ENCODE peak calls at places on chromosome 1, in ten cellular contexts. One of them, this sample, is unnamed.
A peak's percentile ranks its signal among the peaks of the same experiment; 100 is the strongest.

GRCh38 chr1:115261511-115261910 is 76.5 kb downstream of the NGF start:
- DNase-seq in HL-60: no peak
- DNase-seq in ovary: no peak
- DNase-seq in cardiac muscle cell: no peak
- DNase-seq in fibroblast of lung: no peak
- DNase-seq in IMR-90: no peak
- DNase-seq in A549: no peak
- DNase-seq in fibroblast of the aortic adventitia: no peak
- DNase-seq in mesothelial cell of epicardium: no peak
- DNase-seq in thoracic aorta: no peak
- DNase-seq in this sample: no peak

GRCh38 chr1:230636575-230637163 is 5.6 kb upstream of the COG2 start:
- DNase-seq in HL-60: no peak
- DNase-seq in ovary: no peak
- DNase-seq in cardiac muscle cell: no peak
- DNase-seq in fibroblast of lung: no peak
- DNase-seq in IMR-90: no peak
- DNase-seq in A549: no peak
- DNase-seq in fibroblast of the aortic adventitia: no peak
- DNase-seq in mesothelial cell of epicardium: no peak
- DNase-seq in thoracic aorta: no peak
- DNase-seq in this sample: no peak

GRCh38 chr1:113467991-113468390 is 77.7 kb downstream of the MAGI3 start:
- DNase-seq in HL-60: no peak
- DNase-seq in ovary: no peak
- DNase-seq in cardiac muscle cell: no peak
- DNase-seq in fibroblast of lung: no peak
- DNase-seq in IMR-90: no peak
- DNase-seq in A549: no peak
- DNase-seq in fibroblast of the aortic adventitia: no peak
- DNase-seq in mesothelial cell of epicardium: no peak
- DNase-seq in thoracic aorta: no peak
- DNase-seq in this sample: no peak

GRCh38 chr1:43582162-43582566 is 51.5 kb downstream of the PTPRF start:
- DNase-seq in HL-60: no peak
- DNase-seq in ovary: no peak
- DNase-seq in cardiac muscle cell: no peak
- DNase-seq in fibroblast of lung: peak; percentile 97
- DNase-seq in IMR-90: peak; percentile 96
- DNase-seq in A549: peak; percentile 66
- DNase-seq in fibroblast of the aortic adventitia: peak; percentile 89
- DNase-seq in mesothelial cell of epicardium: no peak
- DNase-seq in thoracic aorta: no peak
- DNase-seq in this sample: peak; percentile 78

GRCh38 chr1:224932607-224933249 is 3.3 kb downstream of the DNAH14 start:
- DNase-seq in HL-60: no peak
- DNase-seq in ovary: no peak
- DNase-seq in cardiac muscle cell: no peak
- DNase-seq in fibroblast of lung: no peak
- DNase-seq in IMR-90: no peak
- DNase-seq in A549: no peak
- DNase-seq in fibroblast of the aortic adventitia: no peak
- DNase-seq in mesothelial cell of epicardium: no peak
- DNase-seq in thoracic aorta: no peak
- DNase-seq in this sample: no peak

GRCh38 chr1:207362962-207363858 is 41.7 kb downstream of the CD55 start:
- DNase-seq in HL-60: no peak
- DNase-seq in ovary: no peak
- DNase-seq in cardiac muscle cell: no peak
- DNase-seq in fibroblast of lung: peak; percentile 72
- DNase-seq in IMR-90: peak; percentile 86
- DNase-seq in A549: no peak
- DNase-seq in fibroblast of the aortic adventitia: peak; percentile 73
- DNase-seq in mesothelial cell of epicardium: no peak
- DNase-seq in thoracic aorta: no peak
- DNase-seq in this sample: no peak

GRCh38 chr1:186330758-186331157 is 44.3 kb downstream of the TPR start:
- DNase-seq in HL-60: no peak
- DNase-seq in ovary: no peak
- DNase-seq in cardiac muscle cell: no peak
- DNase-seq in fibroblast of lung: no peak
- DNase-seq in IMR-90: no peak
- DNase-seq in A549: no peak
- DNase-seq in fibroblast of the aortic adventitia: no peak
- DNase-seq in mesothelial cell of epicardium: no peak
- DNase-seq in thoracic aorta: no peak
- DNase-seq in this sample: no peak

GRCh38 chr1:87219626-87220025 is 109.1 kb upstream of the LMO4 start:
- DNase-seq in HL-60: peak; percentile 54
- DNase-seq in ovary: no peak
- DNase-seq in cardiac muscle cell: no peak
- DNase-seq in fibroblast of lung: no peak
- DNase-seq in IMR-90: no peak
- DNase-seq in A549: no peak
- DNase-seq in fibroblast of the aortic adventitia: no peak
- DNase-seq in mesothelial cell of epicardium: no peak
- DNase-seq in thoracic aorta: no peak
- DNase-seq in this sample: no peak

GRCh38 chr1:95793893-95794292 is 559.9 kb downstream of the RWDD3 start:
- DNase-seq in HL-60: no peak
- DNase-seq in ovary: no peak
- DNase-seq in cardiac muscle cell: peak; percentile 33
- DNase-seq in fibroblast of lung: no peak
- DNase-seq in IMR-90: no peak
- DNase-seq in A549: no peak
- DNase-seq in fibroblast of the aortic adventitia: no peak
- DNase-seq in mesothelial cell of epicardium: no peak
- DNase-seq in thoracic aorta: no peak
- DNase-seq in this sample: no peak
- TF ChIP-seq CTCF in HL-60: no peak
- TF ChIP-seq CTCF in ovary: no peak
- TF ChIP-seq CTCF in cardiac muscle cell: no peak
- TF ChIP-seq CTCF in fibroblast of lung: no peak
- TF ChIP-seq CTCF in IMR-90: peak; percentile 13
- TF ChIP-seq CTCF in A549: no peak
- TF ChIP-seq CTCF in fibroblast of the aortic adventitia: no peak
- TF ChIP-seq CTCF in mesothelial cell of epicardium: no peak
- TF ChIP-seq CTCF in thoracic aorta: no peak
- TF ChIP-seq CTCF in this sample: no peak

GRCh38 chr1:210024282-210024681 is 86.3 kb downstream of the SYT14 start:
- DNase-seq in HL-60: no peak
- DNase-seq in ovary: no peak
- DNase-seq in cardiac muscle cell: no peak
- DNase-seq in fibroblast of lung: no peak
- DNase-seq in IMR-90: no peak
- DNase-seq in A549: no peak
- DNase-seq in fibroblast of the aortic adventitia: no peak
- DNase-seq in mesothelial cell of epicardium: no peak
- DNase-seq in thoracic aorta: no peak
- DNase-seq in this sample: no peak

GRCh38 chr1:210025870-210026269 is 87.9 kb downstream of the SYT14 start:
- DNase-seq in HL-60: no peak
- DNase-seq in ovary: no peak
- DNase-seq in cardiac muscle cell: no peak
- DNase-seq in fibroblast of lung: no peak
- DNase-seq in IMR-90: no peak
- DNase-seq in A549: no peak
- DNase-seq in fibroblast of the aortic adventitia: no peak
- DNase-seq in mesothelial cell of epicardium: no peak
- DNase-seq in thoracic aorta: no peak
- DNase-seq in this sample: no peak

GRCh38 chr1:210022044-210022443 is 84.0 kb downstream of the SYT14 start:
- DNase-seq in HL-60: no peak
- DNase-seq in ovary: no peak
- DNase-seq in cardiac muscle cell: no peak
- DNase-seq in fibroblast of lung: no peak
- DNase-seq in IMR-90: no peak
- DNase-seq in A549: no peak
- DNase-seq in fibroblast of the aortic adventitia: no peak
- DNase-seq in mesothelial cell of epicardium: no peak
- DNase-seq in thoracic aorta: no peak
- DNase-seq in this sample: no peak

GRCh38 chr1:210027994-210028393 is 90.0 kb downstream of the SYT14 start:
- DNase-seq in HL-60: no peak
- DNase-seq in ovary: no peak
- DNase-seq in cardiac muscle cell: no peak
- DNase-seq in fibroblast of lung: no peak
- DNase-seq in IMR-90: no peak
- DNase-seq in A549: no peak
- DNase-seq in fibroblast of the aortic adventitia: no peak
- DNase-seq in mesothelial cell of epicardium: no peak
- DNase-seq in thoracic aorta: no peak
- DNase-seq in this sample: no peak

GRCh38 chr1:210024996-210025395 is 87.0 kb downstream of the SYT14 start:
- DNase-seq in HL-60: no peak
- DNase-seq in ovary: no peak
- DNase-seq in cardiac muscle cell: no peak
- DNase-seq in fibroblast of lung: no peak
- DNase-seq in IMR-90: no peak
- DNase-seq in A549: no peak
- DNase-seq in fibroblast of the aortic adventitia: no peak
- DNase-seq in mesothelial cell of epicardium: no peak
- DNase-seq in thoracic aorta: no peak
- DNase-seq in this sample: no peak
- TF ChIP-seq CTCF in HL-60: no peak
- TF ChIP-seq CTCF in ovary: no peak
- TF ChIP-seq CTCF in cardiac muscle cell: no peak
- TF ChIP-seq CTCF in fibroblast of lung: no peak
- TF ChIP-seq CTCF in IMR-90: no peak
- TF ChIP-seq CTCF in A549: no peak
- TF ChIP-seq CTCF in fibroblast of the aortic adventitia: no peak
- TF ChIP-seq CTCF in mesothelial cell of epicardium: no peak
- TF ChIP-seq CTCF in thoracic aorta: no peak
- TF ChIP-seq CTCF in this sample: no peak

DNA sequence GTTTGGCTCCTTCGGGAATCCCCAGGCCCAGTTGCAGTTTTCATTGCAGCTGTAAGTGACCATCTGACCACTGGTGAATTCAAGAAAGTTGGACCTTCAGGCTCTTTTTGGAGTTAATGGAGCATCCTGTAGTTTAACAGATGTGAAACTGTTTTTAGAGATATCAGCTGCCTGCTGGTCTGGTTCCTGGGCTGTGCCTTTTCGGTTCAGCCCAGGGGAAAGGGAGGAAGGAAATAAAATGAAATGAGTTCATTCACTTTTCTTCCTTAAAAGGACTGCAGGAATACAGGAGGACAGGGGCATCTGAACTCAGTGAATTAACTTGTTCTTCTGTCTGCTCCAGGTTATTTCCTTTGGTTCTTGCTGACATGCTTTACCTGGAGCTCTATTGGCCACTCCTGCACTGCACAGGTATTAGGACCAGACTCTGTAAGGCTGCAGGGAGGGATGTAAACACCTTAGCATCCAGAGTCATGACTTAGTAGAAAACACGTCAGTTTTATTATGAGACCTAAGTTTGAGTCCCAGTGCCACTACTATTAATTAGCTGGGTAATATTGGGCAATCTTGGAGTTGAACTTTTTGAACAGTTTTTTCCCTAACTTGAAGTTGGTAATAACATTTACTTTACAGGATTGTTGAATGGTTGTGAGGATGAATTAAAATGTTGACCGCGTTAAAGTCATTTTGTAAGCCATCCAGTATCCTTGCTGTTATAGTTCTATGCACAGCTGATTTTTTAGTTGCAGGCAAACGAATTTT is 83.6 kb downstream of the LRRC8D start:
- DNase-seq in HL-60: no peak
- DNase-seq in ovary: no peak
- DNase-seq in cardiac muscle cell: no peak
- DNase-seq in fibroblast of lung: peak; percentile 15
- DNase-seq in IMR-90: no peak
- DNase-seq in A549: no peak
- DNase-seq in fibroblast of the aortic adventitia: no peak
- DNase-seq in mesothelial cell of epicardium: no peak
- DNase-seq in thoracic aorta: no peak
- DNase-seq in this sample: no peak
- TF ChIP-seq CTCF in HL-60: no peak
- TF ChIP-seq CTCF in ovary: no peak
- TF ChIP-seq CTCF in cardiac muscle cell: no peak
- TF ChIP-seq CTCF in fibroblast of lung: no peak
- TF ChIP-seq CTCF in IMR-90: no peak
- TF ChIP-seq CTCF in A549: no peak
- TF ChIP-seq CTCF in fibroblast of the aortic adventitia: no peak
- TF ChIP-seq CTCF in mesothelial cell of epicardium: no peak
- TF ChIP-seq CTCF in thoracic aorta: no peak
- TF ChIP-seq CTCF in this sample: no peak

GRCh38 chr1:30852026-30852425 is 56.5 kb downstream of the SDC3 start:
- DNase-seq in HL-60: no peak
- DNase-seq in ovary: no peak
- DNase-seq in cardiac muscle cell: no peak
- DNase-seq in fibroblast of lung: no peak
- DNase-seq in IMR-90: peak; percentile 67
- DNase-seq in A549: no peak
- DNase-seq in fibroblast of the aortic adventitia: peak; percentile 45
- DNase-seq in mesothelial cell of epicardium: no peak
- DNase-seq in thoracic aorta: no peak
- DNase-seq in this sample: no peak

GRCh38 chr1:30855686-30856259 is 52.8 kb downstream of the SDC3 start:
- DNase-seq in HL-60: no peak
- DNase-seq in ovary: no peak
- DNase-seq in cardiac muscle cell: no peak
- DNase-seq in fibroblast of lung: no peak
- DNase-seq in IMR-90: no peak
- DNase-seq in A549: no peak
- DNase-seq in fibroblast of the aortic adventitia: no peak
- DNase-seq in mesothelial cell of epicardium: no peak
- DNase-seq in thoracic aorta: no peak
- DNase-seq in this sample: no peak

GRCh38 chr1:30850607-30851006 is 58.0 kb downstream of the SDC3 start:
- DNase-seq in HL-60: no peak
- DNase-seq in ovary: no peak
- DNase-seq in cardiac muscle cell: no peak
- DNase-seq in fibroblast of lung: no peak
- DNase-seq in IMR-90: no peak
- DNase-seq in A549: no peak
- DNase-seq in fibroblast of the aortic adventitia: no peak
- DNase-seq in mesothelial cell of epicardium: no peak
- DNase-seq in thoracic aorta: no peak
- DNase-seq in this sample: no peak

GRCh38 chr1:30851286-30851685 is 57.3 kb downstream of the SDC3 start:
- DNase-seq in HL-60: no peak
- DNase-seq in ovary: no peak
- DNase-seq in cardiac muscle cell: no peak
- DNase-seq in fibroblast of lung: no peak
- DNase-seq in IMR-90: no peak
- DNase-seq in A549: no peak
- DNase-seq in fibroblast of the aortic adventitia: no peak
- DNase-seq in mesothelial cell of epicardium: no peak
- DNase-seq in thoracic aorta: no peak
- DNase-seq in this sample: no peak

DNA sequence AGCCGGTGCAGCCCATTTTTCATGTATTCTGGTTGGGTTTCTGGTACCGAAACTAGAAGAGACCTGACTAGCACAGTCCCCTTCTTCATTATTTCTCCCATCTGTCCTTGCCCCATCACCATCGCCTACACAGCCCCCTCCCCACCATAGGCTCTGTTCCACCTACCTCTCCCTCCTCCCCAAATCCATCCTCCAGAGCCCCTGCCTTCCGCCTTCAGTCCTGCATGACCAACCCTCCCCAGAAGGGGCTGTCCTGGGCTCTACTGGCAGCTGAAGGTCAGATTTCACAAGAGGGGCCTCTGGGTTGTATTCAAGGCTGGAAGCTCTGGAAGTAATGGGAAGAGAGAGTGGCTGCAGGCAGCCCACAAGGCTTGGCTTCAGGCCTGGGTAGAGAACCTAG is 55.2 kb downstream of the SDC3 start:
- DNase-seq in HL-60: no peak
- DNase-seq in ovary: no peak
- DNase-seq in cardiac muscle cell: peak; percentile 47
- DNase-seq in fibroblast of lung: no peak
- DNase-seq in IMR-90: no peak
- DNase-seq in A549: no peak
- DNase-seq in fibroblast of the aortic adventitia: no peak
- DNase-seq in mesothelial cell of epicardium: no peak
- DNase-seq in thoracic aorta: no peak
- DNase-seq in this sample: no peak
- TF ChIP-seq CTCF in HL-60: no peak
- TF ChIP-seq CTCF in ovary: no peak
- TF ChIP-seq CTCF in cardiac muscle cell: peak; percentile 8
- TF ChIP-seq CTCF in fibroblast of lung: no peak
- TF ChIP-seq CTCF in IMR-90: no peak
- TF ChIP-seq CTCF in A549: no peak
- TF ChIP-seq CTCF in fibroblast of the aortic adventitia: peak; percentile 2
- TF ChIP-seq CTCF in mesothelial cell of epicardium: no peak
- TF ChIP-seq CTCF in thoracic aorta: no peak
- TF ChIP-seq CTCF in this sample: no peak